ENCODE peak calls at places on chromosomes 4 and X, in four cellular contexts. W is fibroblast of villous mesenchyme, C is stomach, Z is GM12865. A is an unnamed sample.

GRCh38 chr4:148565801-148566200 is 123.6 kb upstream of the NR3C2 start:
- DNase-seq in Z (no peak), W (no peak), C (peak; percentile 41), A (no peak)

GRCh38 chr4:3342182-3342854 is 49.5 kb downstream of the RGS12 start:
- DNase-seq in W (peak; percentile 42), Z (no peak), C (no peak), A (no peak)

GRCh38 chrX:114073926-114074325 is 510.0 kb upstream of the HTR2C start:
- DNase-seq in W (no peak), C (no peak), Z (no peak), A (no peak)

GRCh38 chrX:129726307-129727111 is 12.3 kb upstream of the XPNPEP2 start:
- DNase-seq in W (peak; percentile 66), C (peak; percentile 65), Z (peak; percentile 24), A (peak; percentile 69)

GRCh38 chr4:80036949-80037348 is 36.1 kb downstream of the ANTXR2 start:
- DNase-seq in C (no peak), W (peak; percentile 94), Z (no peak), A (no peak)

GRCh38 chr4:145840162-145840768 is 98.4 kb downstream of the ZNF827 start:
- DNase-seq in W (peak; percentile 45), C (no peak), Z (peak; percentile 75), A (no peak)

GRCh38 chrX:50988649-50989048 is 78.1 kb downstream of the BMP15 start:
- DNase-seq in Z (peak; percentile 8), C (no peak), W (peak; percentile 13), A (peak; percentile 25)

GRCh38 chr4:174681723-174682300 is 147.2 kb downstream of the GLRA3 start:
- DNase-seq in C (no peak), Z (no peak), W (peak; percentile 24), A (no peak)

GRCh38 chrX:30283456-30284200 is 25.6 kb downstream of the NR0B1 start:
- DNase-seq in Z (no peak), W (peak; percentile 86), C (no peak), A (no peak)

GRCh38 chr4:174211611-174212044 is 71.8 kb downstream of the FBXO8 start:
- DNase-seq in Z (no peak), C (no peak), W (no peak), A (peak; percentile 36)

GRCh38 chr4:127000090-127000489 is 632.7 kb upstream of the INTU start:
- DNase-seq in C (no peak), W (peak; percentile 76), Z (no peak), A (no peak)

GRCh38 chr4:1012031-1012739 is 759 bp downstream of the FGFRL1 start:
- DNase-seq in C (peak; percentile 78), W (no peak), Z (no peak), A (no peak)

GRCh38 chr4:37742149-37742548 is 56.0 kb upstream of the RELL1 start:
- DNase-seq in Z (no peak), W (no peak), C (no peak), A (no peak)

GRCh38 chr4:159103406-159104131 is 690 bp downstream of the RAPGEF2 start:
- DNase-seq in Z (peak; percentile 54), C (peak; percentile 47), W (peak; percentile 34), A (peak; percentile 41)

GRCh38 chrX:130566028-130566683 is 164.4 kb downstream of the RBMX2 start:
- DNase-seq in C (no peak), Z (no peak), W (no peak), A (no peak)

GRCh38 chrX:150364347-150365050 is 1.4 kb downstream of the MAMLD1 start:
- DNase-seq in C (no peak), W (no peak), Z (no peak), A (peak; percentile 19)

GRCh38 chr4:136383126-136383525 is 1149.2 kb downstream of the PCDH18 start:
- DNase-seq in W (no peak), Z (no peak), C (no peak), A (no peak)

GRCh38 chrX:16838202-16839066 is 31.7 kb downstream of the RBBP7 start:
- DNase-seq in Z (no peak), W (peak; percentile 84), C (peak; percentile 41), A (no peak)

GRCh38 chrX:9148626-9149385 is 114.9 kb upstream of the FAM9B start:
- DNase-seq in C (no peak), W (peak; percentile 41), Z (no peak), A (no peak)

GRCh38 chr4:108706289-108706688 is 55.9 kb downstream of the OSTC start:
- DNase-seq in Z (no peak), C (no peak), W (no peak), A (no peak)

GRCh38 chr4:128601992-128602695 is 207.4 kb upstream of the JADE1 start:
- DNase-seq in W (peak; percentile 52), Z (no peak), C (no peak), A (no peak)

GRCh38 chr4:7427326-7428260 is 7.1 kb downstream of the PSAPL1 start:
- DNase-seq in W (no peak), C (peak; percentile 21), Z (no peak), A (no peak)

GRCh38 chrX:47497274-47497673 is 14.3 kb upstream of the ZNF41 start:
- DNase-seq in C (no peak), Z (no peak), W (peak; percentile 55), A (no peak)
- TF ChIP-seq CTCF in C (no peak), Z (peak; percentile 1), W (peak; percentile 57), A (no peak)

GRCh38 chrX:32408389-32408788 is 803.0 kb downstream of the DMD start:
- DNase-seq in C (no peak), W (no peak), Z (peak; percentile 16), A (peak; percentile 3)
- TF ChIP-seq CTCF in C (no peak), W (peak; percentile 5), Z (no peak), A (no peak)

GRCh38 chr4:186726440-186727148 is 2.9 kb upstream of the FAT1 start:
- DNase-seq in C (peak; percentile 65), Z (no peak), W (peak; percentile 83), A (peak; percentile 81)

GRCh38 chr4:186724861-186725419 is 1.3 kb upstream of the FAT1 start:
- DNase-seq in W (peak; percentile 50), Z (no peak), C (no peak), A (peak; percentile 11)

GRCh38 chr4:186724048-186724860 is 598 bp upstream of the FAT1 start:
- DNase-seq in C (peak; percentile 64), Z (no peak), W (peak; percentile 56), A (peak; percentile 63)

GRCh38 chr4:186726150-186726439 is 2.4 kb upstream of the FAT1 start:
- DNase-seq in Z (no peak), W (no peak), C (no peak), A (no peak)

GRCh38 chr4:186725422-186726149 is 1.9 kb upstream of the FAT1 start:
- DNase-seq in C (peak; percentile 81), Z (no peak), W (peak; percentile 90), A (peak; percentile 66)
- TF ChIP-seq CTCF in C (peak; percentile 43), Z (no peak), W (peak; percentile 71), A (peak; percentile 33)

DNA sequence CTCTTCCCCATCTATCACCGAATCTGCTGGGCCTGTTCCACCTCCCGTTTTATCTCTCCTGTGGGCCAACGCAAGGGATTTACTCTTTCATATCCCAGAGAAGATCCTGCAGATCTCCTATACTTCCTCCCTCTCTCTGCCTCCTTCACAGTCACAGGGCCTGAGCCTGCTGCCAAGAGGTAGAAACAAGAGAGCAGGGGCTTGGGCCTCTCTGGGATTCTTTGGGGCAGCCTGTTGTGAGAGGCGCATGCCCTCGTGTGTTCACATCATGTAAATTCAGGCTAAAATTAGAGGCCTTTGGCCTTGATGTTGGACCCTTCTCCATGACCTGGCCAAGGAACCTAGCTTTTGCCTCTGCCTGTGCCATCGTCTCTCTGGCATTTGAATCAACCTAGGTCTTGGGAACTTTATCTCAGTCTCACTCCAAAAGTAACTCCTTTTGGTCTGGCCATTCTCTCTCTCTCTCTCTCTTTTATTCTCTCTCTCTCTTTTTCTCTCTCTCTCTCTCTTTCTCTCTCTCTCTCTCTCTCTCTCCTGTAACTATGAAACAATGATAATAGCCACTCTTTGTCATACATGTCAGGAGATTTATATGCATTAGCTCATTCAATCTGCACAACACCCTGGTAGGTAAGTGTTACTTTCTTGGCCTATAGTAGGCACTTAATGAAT is 20.0 kb upstream of the EFNB1 start:
- DNase-seq in Z (no peak), C (no peak), W (no peak), A (no peak)
- TF ChIP-seq CTCF in Z (no peak), C (no peak), W (peak; percentile 31), A (no peak)

GRCh38 chrX:77444075-77444474 is 3.1 kb upstream of the FGF16 start:
- DNase-seq in C (no peak), Z (no peak), W (no peak), A (no peak)
- TF ChIP-seq CTCF in C (no peak), Z (no peak), W (no peak), A (no peak)

GRCh38 chrX:7927259-7928167 is at the start of gene PNPLA4:
- DNase-seq in C (peak; percentile 93), W (peak; percentile 66), Z (peak; percentile 93), A (peak; percentile 67)
- TF ChIP-seq CTCF in C (peak; percentile 21), W (peak; percentile 28), Z (no peak), A (no peak)

GRCh38 chr4:181582595-181582994 is 660.6 kb upstream of the TENM3 start:
- DNase-seq in Z (no peak), C (no peak), W (no peak), A (no peak)
- TF ChIP-seq CTCF in Z (no peak), C (no peak), W (no peak), A (peak; percentile 28)

A was measured in endothelial cell.